ENCODE peak calls at places on chromosomes 4 and X, in six cellular contexts. C is hypothalamus; H is stimulated activated CD8-positive, alpha-beta memory T cell treated with anti-CD3 and anti-CD28 coated beads, Interleukin-7, amount 100 ng/mL, for 4 hours; E is GM12865; O is D341Med; J is NCI-H1105. Z is an unnamed sample.

GRCh38 chr4:95761871-95762270 is 78.0 kb upstream of the PDHA2 start:
- DNase-seq in C (no peak), H (no peak), E (no peak), O (no peak), J (no peak), Z (no peak)

GRCh38 chrX:13898084-13898483 is 81.2 kb upstream of the GPM6B start:
- DNase-seq in C (peak; percentile 1), H (no peak), E (peak; percentile 70), O (no peak), J (no peak), Z (no peak)

GRCh38 chrX:22800360-22800759 is 199.4 kb upstream of the DDX53 start:
- DNase-seq in C (no peak), H (no peak), E (no peak), O (no peak), J (no peak), Z (no peak)

GRCh38 chrX:123835661-123836371 is 24.0 kb upstream of the XIAP start:
- DNase-seq in C (no peak), H (no peak), E (no peak), O (no peak), J (no peak), Z (no peak)

GRCh38 chr4:111066887-111067286 is 444.0 kb upstream of the PITX2 start:
- DNase-seq in C (no peak), H (no peak), E (no peak), O (no peak), J (no peak), Z (no peak)

GRCh38 chr4:153259679-153260078 is 55.4 kb downstream of the TRIM2 start:
- DNase-seq in C (no peak), H (no peak), E (no peak), O (no peak), J (no peak), Z (no peak)

GRCh38 chr4:11446156-11446811 is 17.6 kb upstream of the HS3ST1 start:
- DNase-seq in C (no peak), H (no peak), E (no peak), O (no peak), J (no peak), Z (no peak)

GRCh38 chr4:1661695-1662094 is 22.4 kb downstream of the FAM53A start:
- DNase-seq in C (no peak), H (no peak), E (no peak), O (no peak), J (no peak), Z (no peak)

GRCh38 chr4:54473077-54473545 is 184.6 kb upstream of the KIT start:
- DNase-seq in C (no peak), H (no peak), E (no peak), O (no peak), J (no peak), Z (no peak)

GRCh38 chrX:39850630-39851152 is 247.1 kb downstream of the BCOR start:
- DNase-seq in C (no peak), H (no peak), E (no peak), O (no peak), J (no peak), Z (no peak)

GRCh38 chrX:96985046-96985445 is 101.3 kb downstream of the RPA4 start:
- DNase-seq in C (no peak), H (no peak), E (no peak), O (no peak), J (no peak), Z (no peak)

GRCh38 chr4:101229116-101229515 is 118.2 kb downstream of the PPP3CA start:
- DNase-seq in C (no peak), H (no peak), E (no peak), O (no peak), J (no peak), Z (no peak)

GRCh38 chr4:26931961-26932360 is 71.3 kb downstream of the STIM2 start:
- DNase-seq in C (no peak), H (no peak), E (no peak), O (no peak), J (no peak), Z (no peak)

GRCh38 chr4:86660407-86660806 is 66.3 kb downstream of the PTPN13 start:
- DNase-seq in C (no peak), H (no peak), E (no peak), O (no peak), J (no peak), Z (no peak)

GRCh38 chr4:151922811-151923210 is 162.0 kb upstream of the GATB start:
- DNase-seq in C (no peak), H (no peak), E (no peak), O (no peak), J (no peak), Z (no peak)

GRCh38 chr4:145552181-145552822 is 66.9 kb upstream of the MMAA start:
- DNase-seq in C (no peak), H (no peak), E (peak; percentile 37), O (no peak), J (no peak), Z (no peak)

GRCh38 chr4:73740353-73740778 is at the start of gene CXCL8:
- DNase-seq in C (no peak), H (no peak), E (no peak), O (no peak), J (peak; percentile 63), Z (peak; percentile 14)

GRCh38 chr4:52588097-52588496 is 71.0 kb downstream of the USP46 start:
- DNase-seq in C (no peak), H (no peak), E (peak; percentile 49), O (peak; percentile 37), J (no peak), Z (no peak)

GRCh38 chr4:178137732-178138471 is 695.7 kb upstream of the AGA start:
- DNase-seq in C (no peak), H (no peak), E (no peak), O (no peak), J (no peak), Z (no peak)

GRCh38 chr4:18938343-18939109 is 917.0 kb upstream of the LCORL start:
- DNase-seq in C (no peak), H (no peak), E (peak; percentile 1), O (no peak), J (no peak), Z (no peak)

GRCh38 chrX:45322382-45322781 is 121.7 kb upstream of the DIPK2B start:
- DNase-seq in C (no peak), H (no peak), E (peak; percentile 0), O (no peak), J (no peak), Z (no peak)

GRCh38 chr4:52752921-52753320 is 1.7 kb upstream of the ERVMER34-1 start:
- DNase-seq in C (no peak), H (no peak), E (no peak), O (no peak), J (no peak), Z (no peak)

GRCh38 chrX:70979136-70979762 is 48.4 kb upstream of the SLC7A3 start:
- DNase-seq in C (no peak), H (no peak), E (peak; percentile 10), O (peak; percentile 17), J (no peak), Z (no peak)

GRCh38 chr4:48012819-48013218 is 3.7 kb downstream of the CNGA1 start:
- DNase-seq in C (no peak), H (no peak), E (no peak), O (no peak), J (no peak), Z (no peak)

GRCh38 chr4:81470456-81471327 is 1.0 kb downstream of the RASGEF1B start:
- DNase-seq in C (peak; percentile 11), H (no peak), E (no peak), O (peak; percentile 51), J (no peak), Z (no peak)

GRCh38 chr4:145734576-145735329 is 54.8 kb downstream of the C4orf51 start:
- DNase-seq in C (no peak), H (no peak), E (peak; percentile 82), O (no peak), J (no peak), Z (no peak)

GRCh38 chrX:35726176-35726575 is 72.0 kb upstream of the MAGEB16 start:
- DNase-seq in C (no peak), H (no peak), E (peak; percentile 1), O (peak; percentile 5), J (no peak), Z (no peak)

GRCh38 chr4:7987148-7987989 is 47.7 kb upstream of the AFAP1 start:
- DNase-seq in C (peak; percentile 28), H (peak; percentile 68), E (peak; percentile 82), O (peak; percentile 85), J (peak; percentile 33), Z (no peak)

GRCh38 chr4:84582988-84583870 is at the start of gene CDS1:
- DNase-seq in C (peak; percentile 15), H (no peak), E (peak; percentile 15), O (no peak), J (peak; percentile 68), Z (no peak)

GRCh38 chr4:2437475-2438215 is 18.9 kb downstream of the CFAP99 start:
- DNase-seq in C (no peak), H (no peak), E (no peak), O (no peak), J (no peak), Z (no peak)

GRCh38 chrX:68998716-68999115 is 166.5 kb downstream of the PJA1 start:
- DNase-seq in C (no peak), H (no peak), E (no peak), O (no peak), J (no peak), Z (no peak)

GRCh38 chr4:92735025-92735665 is 431.4 kb downstream of the GRID2 start:
- DNase-seq in C (no peak), H (no peak), E (no peak), O (no peak), J (no peak), Z (no peak)

GRCh38 chrX:134670241-134670811 is 12.1 kb upstream of the PLAC1 start:
- DNase-seq in C (no peak), H (no peak), E (no peak), O (no peak), J (no peak), Z (no peak)

GRCh38 chr4:110055014-110055768 is 142.5 kb downstream of the EGF start:
- DNase-seq in C (no peak), H (no peak), E (peak; percentile 87), O (no peak), J (no peak), Z (no peak)

GRCh38 chr4:98939446-98939845 is 10.5 kb upstream of the EIF4E start:
- DNase-seq in C (no peak), H (no peak), E (no peak), O (no peak), J (no peak), Z (no peak)

GRCh38 chr4:653080-653821 is 20.8 kb downstream of the ATP5ME start:
- DNase-seq in C (no peak), H (no peak), E (no peak), O (no peak), J (no peak), Z (no peak)

GRCh38 chr4:144507309-144508101 is 138.5 kb upstream of the HHIP start:
- DNase-seq in C (no peak), H (no peak), E (no peak), O (no peak), J (no peak), Z (no peak)

Z was measured in SIG-M5.